ENCODE peak calls at places on chromosomes 5 and 9, in eight cellular contexts. One of them, this sample, is unnamed.

GRCh38 chr5:60333103-60333502 is 366.9 kb downstream of the DEPDC1B start:
- DNase-seq in upper lobe of left lung: no peak
- DNase-seq in breast epithelium: no peak
- DNase-seq in transverse colon: no peak
- DNase-seq in HCT116: no peak
- DNase-seq in IMR-90: peak
- DNase-seq in gastrocnemius medialis: no peak
- DNase-seq in adrenal gland: no peak
- DNase-seq in this sample: no peak

GRCh38 chr9:86246752-86247161 is 12.7 kb downstream of the C9orf153 start:
- DNase-seq in upper lobe of left lung: no peak
- DNase-seq in breast epithelium: no peak
- DNase-seq in transverse colon: no peak
- DNase-seq in HCT116: no peak
- DNase-seq in IMR-90: no peak
- DNase-seq in gastrocnemius medialis: peak
- DNase-seq in adrenal gland: peak
- DNase-seq in this sample: peak

GRCh38 chr9:14133394-14133793 is 180.5 kb downstream of the NFIB start:
- DNase-seq in upper lobe of left lung: no peak
- DNase-seq in breast epithelium: no peak
- DNase-seq in transverse colon: no peak
- DNase-seq in HCT116: no peak
- DNase-seq in IMR-90: no peak
- DNase-seq in gastrocnemius medialis: no peak
- DNase-seq in adrenal gland: no peak
- DNase-seq in this sample: no peak

GRCh38 chr5:143733635-143734341 is 78.2 kb upstream of the HMHB1 start:
- DNase-seq in upper lobe of left lung: no peak
- DNase-seq in breast epithelium: no peak
- DNase-seq in transverse colon: no peak
- DNase-seq in HCT116: no peak
- DNase-seq in IMR-90: peak
- DNase-seq in gastrocnemius medialis: no peak
- DNase-seq in adrenal gland: no peak
- DNase-seq in this sample: no peak

GRCh38 chr9:124685217-124685616 is 85.9 kb downstream of the NR6A1 start:
- DNase-seq in upper lobe of left lung: peak
- DNase-seq in breast epithelium: no peak
- DNase-seq in transverse colon: no peak
- DNase-seq in HCT116: no peak
- DNase-seq in IMR-90: no peak
- DNase-seq in gastrocnemius medialis: no peak
- DNase-seq in adrenal gland: peak
- DNase-seq in this sample: no peak

GRCh38 chr9:34744295-34745221 is 34.6 kb upstream of the CCL21 start:
- DNase-seq in upper lobe of left lung: no peak
- DNase-seq in breast epithelium: no peak
- DNase-seq in transverse colon: no peak
- DNase-seq in HCT116: peak
- DNase-seq in IMR-90: peak
- DNase-seq in gastrocnemius medialis: peak
- DNase-seq in adrenal gland: peak
- DNase-seq in this sample: no peak

GRCh38 chr5:113099822-113100221 is 123.2 kb downstream of the DCP2 start:
- DNase-seq in upper lobe of left lung: no peak
- DNase-seq in breast epithelium: no peak
- DNase-seq in transverse colon: no peak
- DNase-seq in HCT116: no peak
- DNase-seq in IMR-90: no peak
- DNase-seq in gastrocnemius medialis: no peak
- DNase-seq in adrenal gland: no peak
- DNase-seq in this sample: no peak

GRCh38 chr9:78238061-78239038 is 2.5 kb downstream of the CEP78 start:
- DNase-seq in upper lobe of left lung: no peak
- DNase-seq in breast epithelium: no peak
- DNase-seq in transverse colon: no peak
- DNase-seq in HCT116: no peak
- DNase-seq in IMR-90: no peak
- DNase-seq in gastrocnemius medialis: no peak
- DNase-seq in adrenal gland: no peak
- DNase-seq in this sample: peak

GRCh38 chr5:107966216-107966615 is 295.5 kb upstream of the EFNA5 start:
- DNase-seq in upper lobe of left lung: no peak
- DNase-seq in breast epithelium: no peak
- DNase-seq in transverse colon: no peak
- DNase-seq in HCT116: no peak
- DNase-seq in IMR-90: peak
- DNase-seq in gastrocnemius medialis: no peak
- DNase-seq in adrenal gland: no peak
- DNase-seq in this sample: no peak

GRCh38 chr5:173178369-173178910 is 34.1 kb downstream of the BNIP1 start:
- DNase-seq in upper lobe of left lung: no peak
- DNase-seq in breast epithelium: no peak
- DNase-seq in transverse colon: no peak
- DNase-seq in HCT116: no peak
- DNase-seq in IMR-90: no peak
- DNase-seq in gastrocnemius medialis: no peak
- DNase-seq in adrenal gland: no peak
- DNase-seq in this sample: no peak

GRCh38 chr9:38226491-38226951 is 157.5 kb upstream of the SHB start:
- DNase-seq in upper lobe of left lung: no peak
- DNase-seq in breast epithelium: no peak
- DNase-seq in transverse colon: no peak
- DNase-seq in HCT116: no peak
- DNase-seq in IMR-90: peak
- DNase-seq in gastrocnemius medialis: no peak
- DNase-seq in adrenal gland: no peak
- DNase-seq in this sample: no peak

GRCh38 chr5:136811551-136811950 is 446.2 kb upstream of the TRPC7 start:
- DNase-seq in upper lobe of left lung: no peak
- DNase-seq in breast epithelium: no peak
- DNase-seq in transverse colon: no peak
- DNase-seq in HCT116: no peak
- DNase-seq in IMR-90: peak
- DNase-seq in gastrocnemius medialis: peak
- DNase-seq in adrenal gland: peak
- DNase-seq in this sample: no peak

DNA sequence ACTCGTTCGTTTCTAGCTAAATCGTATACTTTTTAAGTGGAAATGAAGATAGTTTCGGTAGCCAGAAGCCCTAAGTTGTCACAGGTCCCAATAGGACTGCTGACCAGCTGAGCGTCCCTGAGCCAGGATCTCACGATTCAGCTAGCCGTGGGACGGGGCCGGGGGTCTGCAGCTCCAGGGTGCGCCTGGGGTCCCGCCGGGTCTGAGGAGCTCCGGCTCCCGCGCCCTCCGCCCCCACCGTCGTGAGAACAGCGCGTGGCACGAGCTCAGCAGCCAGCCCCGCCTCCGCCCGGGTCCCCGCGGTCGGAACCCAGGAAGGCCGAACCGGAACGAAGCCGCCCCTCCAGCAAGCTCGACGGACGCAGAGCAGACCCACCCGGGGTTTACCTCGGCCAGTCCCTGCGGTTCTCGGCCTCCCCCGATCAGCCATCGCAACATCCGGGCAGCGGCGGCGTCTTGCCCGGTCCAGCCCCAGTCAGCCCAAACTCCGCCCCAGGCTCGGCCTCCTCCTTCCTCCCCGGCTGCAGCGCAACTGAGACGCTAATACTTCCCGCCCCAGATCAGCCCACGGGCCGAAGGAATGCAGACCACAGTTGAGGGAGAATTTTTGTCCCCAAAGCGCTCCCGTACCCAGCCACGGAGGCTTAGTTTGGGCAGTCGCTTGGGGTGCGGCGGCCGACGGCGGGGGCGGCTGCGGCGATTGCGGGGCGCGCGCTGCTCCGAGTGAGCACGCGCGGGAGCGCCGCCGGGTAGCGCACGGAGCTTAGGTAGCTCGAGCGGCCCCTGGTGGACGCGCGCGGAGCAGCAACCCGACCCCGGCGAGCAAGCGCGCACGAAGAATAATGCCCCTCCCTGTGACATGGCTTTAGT is at the start of gene WDR41:
- DNase-seq in upper lobe of left lung: peak
- DNase-seq in breast epithelium: peak
- DNase-seq in transverse colon: peak
- DNase-seq in HCT116: peak
- DNase-seq in IMR-90: peak
- DNase-seq in gastrocnemius medialis: peak
- DNase-seq in adrenal gland: peak
- DNase-seq in this sample: peak
- TF ChIP-seq POLR2A in upper lobe of left lung: peak
- TF ChIP-seq POLR2A in breast epithelium: peak
- TF ChIP-seq POLR2A in transverse colon: peak
- TF ChIP-seq POLR2A in HCT116: peak
- TF ChIP-seq POLR2A in IMR-90: peak
- TF ChIP-seq POLR2A in gastrocnemius medialis: peak
- TF ChIP-seq POLR2A in adrenal gland: peak
- TF ChIP-seq POLR2A in this sample: peak

DNA sequence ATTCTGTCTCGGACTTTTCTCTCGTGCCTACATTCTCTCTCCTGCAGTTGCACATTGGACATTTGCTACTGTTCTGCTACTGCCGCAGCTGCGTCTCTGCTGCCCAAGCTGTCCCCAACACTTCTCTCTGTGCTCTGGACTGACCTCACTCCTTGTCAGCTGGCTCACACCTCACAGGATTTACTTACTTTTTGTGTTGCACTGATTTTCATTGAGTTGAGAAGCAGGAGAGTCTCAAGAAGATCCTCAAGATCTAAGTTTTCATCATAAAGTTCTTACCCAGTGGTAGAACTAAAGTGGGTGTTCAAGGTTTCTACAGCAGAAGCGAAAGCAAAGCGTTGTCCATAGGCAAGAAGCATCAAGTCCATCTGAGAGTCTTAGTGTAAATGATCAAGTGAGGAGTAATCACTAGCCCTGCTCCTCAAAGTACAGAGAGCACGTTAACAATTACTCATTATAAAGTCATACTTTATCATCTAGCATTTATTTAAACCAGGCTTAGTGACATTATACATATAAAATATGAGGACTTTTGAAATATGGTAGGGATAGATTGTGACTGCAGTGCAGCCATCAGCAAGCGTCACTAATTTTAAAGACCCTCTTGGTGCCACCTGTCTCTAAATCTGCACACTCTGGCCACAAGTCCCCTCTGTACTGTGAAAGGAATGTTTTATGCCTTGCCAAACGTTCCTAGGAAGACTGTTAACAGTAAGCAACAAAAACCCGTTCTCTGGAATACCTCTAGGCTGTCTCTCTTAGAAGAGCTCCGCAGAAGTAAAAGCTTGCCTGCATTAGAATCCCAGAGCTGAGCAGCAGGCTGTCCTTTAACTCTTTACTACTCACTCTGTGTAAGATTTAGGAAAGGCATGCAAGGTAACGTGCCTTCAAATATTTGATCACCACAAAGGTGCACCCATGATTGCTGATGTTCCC is 53.6 kb upstream of the C9orf72 start:
- DNase-seq in upper lobe of left lung: no peak
- DNase-seq in breast epithelium: no peak
- DNase-seq in transverse colon: no peak
- DNase-seq in HCT116: no peak
- DNase-seq in IMR-90: no peak
- DNase-seq in gastrocnemius medialis: no peak
- DNase-seq in adrenal gland: no peak
- DNase-seq in this sample: no peak
- TF ChIP-seq POLR2A in upper lobe of left lung: no peak
- TF ChIP-seq POLR2A in breast epithelium: no peak
- TF ChIP-seq POLR2A in transverse colon: no peak
- TF ChIP-seq POLR2A in HCT116: no peak
- TF ChIP-seq POLR2A in IMR-90: no peak
- TF ChIP-seq POLR2A in gastrocnemius medialis: no peak
- TF ChIP-seq POLR2A in adrenal gland: no peak
- TF ChIP-seq POLR2A in this sample: no peak

DNA sequence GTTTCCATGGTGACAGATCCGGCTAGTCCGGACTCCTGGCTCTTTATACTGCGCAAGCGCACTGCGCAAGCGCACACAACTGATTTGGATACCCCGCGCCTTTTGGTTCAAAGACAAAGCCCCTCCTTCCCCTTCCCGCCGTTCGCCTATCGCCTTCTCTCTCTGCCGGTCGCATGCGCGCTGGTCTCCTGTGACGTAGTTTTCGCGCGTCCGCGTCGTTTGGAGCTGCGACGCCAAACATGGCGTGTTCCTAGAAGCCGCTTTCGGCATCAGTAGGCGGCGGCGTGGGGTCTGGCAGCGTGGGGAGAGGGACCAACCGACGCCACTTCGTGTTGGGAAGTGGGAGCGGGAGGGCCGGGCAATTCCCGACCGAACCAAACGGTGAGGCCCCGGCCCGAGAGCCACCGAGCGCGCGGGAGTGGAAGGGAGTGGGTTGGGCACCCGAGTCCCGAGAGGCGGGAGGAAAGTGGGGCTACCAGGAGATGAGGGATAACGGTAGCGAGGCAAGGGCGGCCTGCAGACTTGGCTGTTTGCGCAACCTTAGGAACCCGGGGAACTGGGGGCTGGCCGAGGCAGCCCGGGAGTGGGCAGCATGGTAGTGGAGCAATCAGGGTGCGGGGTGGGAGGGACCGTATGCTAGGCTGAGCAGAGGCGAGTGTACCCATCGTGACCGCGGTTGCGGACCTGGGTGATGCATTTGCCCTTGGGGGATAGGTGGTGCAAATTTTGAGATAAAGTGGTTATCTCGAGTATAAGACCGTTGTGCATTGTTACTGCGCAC is at the start of gene IPO11:
- DNase-seq in upper lobe of left lung: peak
- DNase-seq in breast epithelium: peak
- DNase-seq in transverse colon: peak
- DNase-seq in HCT116: peak
- DNase-seq in IMR-90: peak
- DNase-seq in gastrocnemius medialis: peak
- DNase-seq in adrenal gland: peak
- DNase-seq in this sample: peak
- TF ChIP-seq POLR2A in upper lobe of left lung: no peak
- TF ChIP-seq POLR2A in breast epithelium: peak
- TF ChIP-seq POLR2A in transverse colon: peak
- TF ChIP-seq POLR2A in HCT116: peak
- TF ChIP-seq POLR2A in IMR-90: peak
- TF ChIP-seq POLR2A in gastrocnemius medialis: no peak
- TF ChIP-seq POLR2A in adrenal gland: peak
- TF ChIP-seq POLR2A in this sample: peak

DNA sequence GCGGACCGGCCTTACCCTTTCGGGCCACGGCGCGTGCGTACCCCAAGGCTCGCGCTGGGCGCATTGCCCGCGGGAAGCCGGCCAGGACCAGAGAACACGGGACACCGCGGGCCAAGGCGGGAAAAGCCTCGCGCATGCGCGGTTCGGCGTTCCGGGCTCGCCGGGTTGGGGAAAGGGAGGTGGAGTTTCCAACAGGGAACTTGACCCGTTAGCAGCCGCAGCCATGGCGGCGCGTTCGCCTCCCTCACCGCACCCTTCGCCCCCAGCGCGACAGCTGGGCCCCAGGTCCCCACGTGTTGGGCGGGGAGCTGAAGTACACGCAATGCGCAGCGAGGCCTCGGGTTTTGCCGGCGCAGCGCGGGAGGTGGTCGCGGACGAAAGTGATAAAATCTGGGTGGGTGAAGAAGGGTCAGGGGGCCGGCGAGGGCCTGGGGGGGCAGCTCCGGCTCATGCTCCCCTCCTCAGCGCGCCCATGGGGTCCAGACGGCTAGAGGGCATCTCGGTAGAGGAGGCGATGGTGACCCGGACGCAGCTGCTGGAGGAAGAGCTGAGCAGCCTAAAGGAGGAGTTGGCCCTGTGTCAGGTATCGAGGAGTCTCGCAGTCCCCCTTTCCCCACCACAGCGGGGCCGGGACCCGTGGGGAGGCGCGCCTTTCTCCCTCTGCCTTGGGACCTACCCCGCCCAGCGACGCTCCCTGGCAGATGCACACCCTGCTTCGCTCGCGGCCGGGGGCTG is at the start of gene CNTLN:
- DNase-seq in upper lobe of left lung: peak
- DNase-seq in breast epithelium: peak
- DNase-seq in transverse colon: peak
- DNase-seq in HCT116: peak
- DNase-seq in IMR-90: peak
- DNase-seq in gastrocnemius medialis: peak
- DNase-seq in adrenal gland: peak
- DNase-seq in this sample: peak
- TF ChIP-seq POLR2A in upper lobe of left lung: peak
- TF ChIP-seq POLR2A in breast epithelium: no peak
- TF ChIP-seq POLR2A in transverse colon: peak
- TF ChIP-seq POLR2A in HCT116: peak
- TF ChIP-seq POLR2A in IMR-90: peak
- TF ChIP-seq POLR2A in gastrocnemius medialis: peak
- TF ChIP-seq POLR2A in adrenal gland: peak
- TF ChIP-seq POLR2A in this sample: peak